ENCODE peak calls at places on chromosomes 4 and X, in seven cellular contexts. One of them, this sample, is unnamed.

GRCh38 chr4:78477276-78477675 is 74.3 kb upstream of the ANXA3 start:
- DNase-seq in WTC11: no peak
- DNase-seq in AG10803: peak; percentile 43
- DNase-seq in endodermal cell: no peak
- DNase-seq in lower leg skin: no peak
- DNase-seq in neural crest cell: no peak
- DNase-seq in GM10248: no peak
- DNase-seq in this sample: no peak

GRCh38 chr4:146442801-146443200 is 78.9 kb downstream of the SLC10A7 start:
- DNase-seq in WTC11: no peak
- DNase-seq in AG10803: peak; percentile 58
- DNase-seq in endodermal cell: no peak
- DNase-seq in lower leg skin: no peak
- DNase-seq in neural crest cell: no peak
- DNase-seq in GM10248: no peak
- DNase-seq in this sample: no peak

GRCh38 chrX:153999359-154000037 is 20.2 kb downstream of the IRAK1 start:
- DNase-seq in WTC11: no peak
- DNase-seq in AG10803: no peak
- DNase-seq in endodermal cell: no peak
- DNase-seq in lower leg skin: no peak
- DNase-seq in neural crest cell: no peak
- DNase-seq in GM10248: no peak
- DNase-seq in this sample: no peak

GRCh38 chr4:118729287-118730286 is 44.4 kb downstream of the METTL14 start:
- DNase-seq in WTC11: no peak
- DNase-seq in AG10803: peak; percentile 78
- DNase-seq in endodermal cell: no peak
- DNase-seq in lower leg skin: no peak
- DNase-seq in neural crest cell: no peak
- DNase-seq in GM10248: no peak
- DNase-seq in this sample: no peak

GRCh38 chr4:119898211-119898610 is 168.4 kb downstream of the MAD2L1 start:
- DNase-seq in WTC11: no peak
- DNase-seq in AG10803: no peak
- DNase-seq in endodermal cell: no peak
- DNase-seq in lower leg skin: no peak
- DNase-seq in neural crest cell: no peak
- DNase-seq in GM10248: no peak
- DNase-seq in this sample: no peak

GRCh38 chrX:129777218-129777768 is 2.5 kb upstream of the SASH3 start:
- DNase-seq in WTC11: no peak
- DNase-seq in AG10803: no peak
- DNase-seq in endodermal cell: no peak
- DNase-seq in lower leg skin: peak; percentile 24
- DNase-seq in neural crest cell: no peak
- DNase-seq in GM10248: peak; percentile 54
- DNase-seq in this sample: peak; percentile 80

GRCh38 chr4:38677466-38677865 is 13.5 kb downstream of the KLF3 start:
- DNase-seq in WTC11: no peak
- DNase-seq in AG10803: no peak
- DNase-seq in endodermal cell: peak; percentile 10
- DNase-seq in lower leg skin: no peak
- DNase-seq in neural crest cell: no peak
- DNase-seq in GM10248: no peak
- DNase-seq in this sample: peak; percentile 59

GRCh38 chrX:1493877-1494510 is 41.3 kb upstream of the ASMTL start:
- DNase-seq in WTC11: no peak
- DNase-seq in AG10803: no peak
- DNase-seq in endodermal cell: peak; percentile 68
- DNase-seq in lower leg skin: no peak
- DNase-seq in neural crest cell: no peak
- DNase-seq in GM10248: peak; percentile 53
- DNase-seq in this sample: no peak

GRCh38 chr4:163392328-163392727 is 48.6 kb downstream of the NPY5R start:
- DNase-seq in WTC11: no peak
- DNase-seq in AG10803: no peak
- DNase-seq in endodermal cell: no peak
- DNase-seq in lower leg skin: no peak
- DNase-seq in neural crest cell: no peak
- DNase-seq in GM10248: no peak
- DNase-seq in this sample: no peak

GRCh38 chrX:154466907-154467306 is 8.8 kb downstream of the PLXNA3 start:
- DNase-seq in WTC11: no peak
- DNase-seq in AG10803: no peak
- DNase-seq in endodermal cell: no peak
- DNase-seq in lower leg skin: no peak
- DNase-seq in neural crest cell: no peak
- DNase-seq in GM10248: no peak
- DNase-seq in this sample: no peak

GRCh38 chr4:3711183-3712111 is 54.7 kb upstream of the ADRA2C start:
- DNase-seq in WTC11: no peak
- DNase-seq in AG10803: no peak
- DNase-seq in endodermal cell: no peak
- DNase-seq in lower leg skin: no peak
- DNase-seq in neural crest cell: no peak
- DNase-seq in GM10248: no peak
- DNase-seq in this sample: no peak

GRCh38 chr4:3483471-3483921 is 20.4 kb downstream of the DOK7 start:
- DNase-seq in WTC11: no peak
- DNase-seq in AG10803: peak; percentile 42
- DNase-seq in endodermal cell: no peak
- DNase-seq in lower leg skin: no peak
- DNase-seq in neural crest cell: no peak
- DNase-seq in GM10248: no peak
- DNase-seq in this sample: no peak

GRCh38 chrX:39758791-39759525 is 338.8 kb downstream of the BCOR start:
- DNase-seq in WTC11: no peak
- DNase-seq in AG10803: no peak
- DNase-seq in endodermal cell: no peak
- DNase-seq in lower leg skin: no peak
- DNase-seq in neural crest cell: no peak
- DNase-seq in GM10248: no peak
- DNase-seq in this sample: no peak

GRCh38 chr4:53119685-53120084 is 246.2 kb downstream of the SCFD2 start:
- DNase-seq in WTC11: peak; percentile 33
- DNase-seq in AG10803: peak; percentile 77
- DNase-seq in endodermal cell: peak; percentile 76
- DNase-seq in lower leg skin: no peak
- DNase-seq in neural crest cell: no peak
- DNase-seq in GM10248: no peak
- DNase-seq in this sample: no peak

GRCh38 chrX:65894138-65894537 is 145.7 kb downstream of the VSIG4 start:
- DNase-seq in WTC11: no peak
- DNase-seq in AG10803: no peak
- DNase-seq in endodermal cell: no peak
- DNase-seq in lower leg skin: no peak
- DNase-seq in neural crest cell: no peak
- DNase-seq in GM10248: no peak
- DNase-seq in this sample: peak; percentile 47

DNA sequence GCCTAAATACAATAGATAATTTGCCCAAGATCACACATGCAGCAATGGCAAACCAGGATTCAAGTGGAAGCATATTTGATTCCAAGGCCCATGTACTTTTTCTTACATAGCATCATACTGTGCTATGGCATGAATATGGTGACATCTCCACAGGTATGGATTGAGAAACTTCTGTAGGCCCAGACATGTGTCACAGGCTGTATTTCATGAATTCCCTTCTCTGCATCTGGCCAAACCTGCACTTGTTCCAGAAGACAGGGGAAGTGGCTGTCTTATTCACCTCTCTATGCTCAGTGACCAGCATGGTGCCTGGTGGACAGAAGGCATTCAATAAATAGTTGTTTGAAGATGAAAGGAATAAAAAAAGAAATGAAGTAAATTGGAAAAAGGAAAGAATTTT is 77.3 kb upstream of the TMEM164 start:
- DNase-seq in WTC11: no peak
- DNase-seq in AG10803: no peak
- DNase-seq in endodermal cell: no peak
- DNase-seq in lower leg skin: no peak
- DNase-seq in neural crest cell: no peak
- DNase-seq in GM10248: no peak
- DNase-seq in this sample: no peak
- TF ChIP-seq CTCF in WTC11: no peak
- TF ChIP-seq CTCF in AG10803: no peak
- TF ChIP-seq CTCF in endodermal cell: no peak
- TF ChIP-seq CTCF in lower leg skin: no peak
- TF ChIP-seq CTCF in neural crest cell: no peak
- TF ChIP-seq CTCF in GM10248: no peak
- TF ChIP-seq CTCF in this sample: no peak

DNA sequence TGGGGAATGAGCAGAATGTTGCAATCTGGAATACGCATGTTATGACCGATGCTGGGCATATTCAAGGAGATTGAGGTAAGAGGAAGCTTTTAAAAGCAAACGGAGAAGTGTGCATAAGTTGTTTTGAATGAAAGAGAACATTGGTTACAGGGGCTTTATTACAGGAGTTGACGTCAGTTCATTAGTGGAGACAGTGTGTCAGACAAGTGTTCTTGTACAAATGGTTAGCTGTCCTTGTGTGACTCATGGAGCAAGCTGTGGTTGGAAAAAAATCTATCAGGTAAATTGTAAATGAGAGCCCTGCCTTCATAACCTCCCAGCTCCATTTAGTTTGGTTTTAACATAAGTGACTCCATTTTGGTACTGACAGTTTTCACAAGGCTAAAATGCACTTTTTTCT is 442.6 kb upstream of the LCORL start:
- DNase-seq in WTC11: no peak
- DNase-seq in AG10803: no peak
- DNase-seq in endodermal cell: no peak
- DNase-seq in lower leg skin: no peak
- DNase-seq in neural crest cell: no peak
- DNase-seq in GM10248: no peak
- DNase-seq in this sample: no peak
- TF ChIP-seq CTCF in WTC11: no peak
- TF ChIP-seq CTCF in AG10803: no peak
- TF ChIP-seq CTCF in endodermal cell: no peak
- TF ChIP-seq CTCF in lower leg skin: no peak
- TF ChIP-seq CTCF in neural crest cell: no peak
- TF ChIP-seq CTCF in GM10248: no peak
- TF ChIP-seq CTCF in this sample: no peak

GRCh38 chrX:38282044-38282443 is 45.3 kb downstream of the RPGR start:
- DNase-seq in WTC11: peak; percentile 8
- DNase-seq in AG10803: peak; percentile 25
- DNase-seq in endodermal cell: peak; percentile 45
- DNase-seq in lower leg skin: no peak
- DNase-seq in neural crest cell: no peak
- DNase-seq in GM10248: no peak
- DNase-seq in this sample: no peak
- TF ChIP-seq CTCF in WTC11: no peak
- TF ChIP-seq CTCF in AG10803: peak; percentile 64
- TF ChIP-seq CTCF in endodermal cell: peak; percentile 68
- TF ChIP-seq CTCF in lower leg skin: no peak
- TF ChIP-seq CTCF in neural crest cell: peak; percentile 16
- TF ChIP-seq CTCF in GM10248: peak; percentile 27
- TF ChIP-seq CTCF in this sample: no peak

GRCh38 chrX:134760671-134761070 is 102.4 kb upstream of the PLAC1 start:
- DNase-seq in WTC11: no peak
- DNase-seq in AG10803: no peak
- DNase-seq in endodermal cell: no peak
- DNase-seq in lower leg skin: no peak
- DNase-seq in neural crest cell: no peak
- DNase-seq in GM10248: no peak
- DNase-seq in this sample: no peak

GRCh38 chrX:134758652-134759051 is 100.4 kb upstream of the PLAC1 start:
- DNase-seq in WTC11: no peak
- DNase-seq in AG10803: no peak
- DNase-seq in endodermal cell: no peak
- DNase-seq in lower leg skin: no peak
- DNase-seq in neural crest cell: no peak
- DNase-seq in GM10248: no peak
- DNase-seq in this sample: no peak

GRCh38 chrX:134761788-134762187 is 103.5 kb upstream of the PLAC1 start:
- DNase-seq in WTC11: no peak
- DNase-seq in AG10803: no peak
- DNase-seq in endodermal cell: no peak
- DNase-seq in lower leg skin: no peak
- DNase-seq in neural crest cell: no peak
- DNase-seq in GM10248: peak; percentile 20
- DNase-seq in this sample: peak; percentile 23

DNA sequence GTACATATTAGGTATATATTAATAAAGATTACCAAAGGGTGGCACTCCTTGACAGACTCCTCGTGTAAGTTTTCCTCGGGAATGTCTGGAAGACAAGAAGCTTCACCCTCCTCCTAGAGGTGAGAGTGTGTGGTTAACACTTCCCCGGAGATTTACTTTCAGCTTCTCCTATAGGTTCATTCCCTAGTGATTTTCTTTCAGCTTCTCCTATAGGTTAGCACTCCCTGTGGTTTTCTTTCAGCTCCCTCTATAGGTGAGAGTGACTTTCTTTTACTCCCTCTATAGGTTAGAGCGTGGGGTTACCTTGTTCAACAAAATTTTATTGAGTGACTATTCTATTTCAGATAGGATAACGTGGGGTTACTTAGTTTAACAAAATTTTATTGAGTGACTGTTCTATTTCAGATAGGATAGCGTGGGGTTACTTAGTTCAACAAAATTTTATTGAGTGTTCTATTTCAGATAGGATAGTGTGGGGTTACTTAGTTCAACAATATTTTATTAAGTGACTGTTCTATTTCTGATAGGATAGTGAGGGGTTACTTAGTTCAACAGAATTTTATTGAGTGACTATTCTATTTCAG is 106.0 kb upstream of the PLAC1 start:
- DNase-seq in WTC11: no peak
- DNase-seq in AG10803: no peak
- DNase-seq in endodermal cell: no peak
- DNase-seq in lower leg skin: no peak
- DNase-seq in neural crest cell: no peak
- DNase-seq in GM10248: peak; percentile 31
- DNase-seq in this sample: no peak
- TF ChIP-seq CTCF in WTC11: no peak
- TF ChIP-seq CTCF in AG10803: no peak
- TF ChIP-seq CTCF in endodermal cell: peak; percentile 70
- TF ChIP-seq CTCF in lower leg skin: no peak
- TF ChIP-seq CTCF in neural crest cell: peak; percentile 36
- TF ChIP-seq CTCF in GM10248: peak; percentile 12
- TF ChIP-seq CTCF in this sample: no peak

GRCh38 chr4:186067757-186068385 is 1.1 kb upstream of the TLR3 start:
- DNase-seq in WTC11: peak; percentile 30
- DNase-seq in AG10803: peak; percentile 51
- DNase-seq in endodermal cell: peak; percentile 64
- DNase-seq in lower leg skin: peak; percentile 43
- DNase-seq in neural crest cell: no peak
- DNase-seq in GM10248: peak; percentile 38
- DNase-seq in this sample: peak; percentile 61
- TF ChIP-seq CTCF in WTC11: no peak
- TF ChIP-seq CTCF in AG10803: peak; percentile 57
- TF ChIP-seq CTCF in endodermal cell: peak; percentile 71
- TF ChIP-seq CTCF in lower leg skin: no peak
- TF ChIP-seq CTCF in neural crest cell: peak; percentile 59
- TF ChIP-seq CTCF in GM10248: peak; percentile 53
- TF ChIP-seq CTCF in this sample: peak; percentile 34

GRCh38 chr4:28073860-28074555 is 1213.4 kb downstream of the STIM2 start:
- DNase-seq in WTC11: peak; percentile 30
- DNase-seq in AG10803: no peak
- DNase-seq in endodermal cell: peak; percentile 69
- DNase-seq in lower leg skin: no peak
- DNase-seq in neural crest cell: no peak
- DNase-seq in GM10248: no peak
- DNase-seq in this sample: no peak
- TF ChIP-seq CTCF in WTC11: peak; percentile 20
- TF ChIP-seq CTCF in AG10803: peak; percentile 2
- TF ChIP-seq CTCF in endodermal cell: peak; percentile 71
- TF ChIP-seq CTCF in lower leg skin: no peak
- TF ChIP-seq CTCF in neural crest cell: peak; percentile 46
- TF ChIP-seq CTCF in GM10248: no peak
- TF ChIP-seq CTCF in this sample: no peak

This sample was measured in activated CD8-positive, alpha-beta T cell treated with anti-CD3 and anti-CD28 coated beads for 36 hours.